ENCODE peak calls at places on chromosomes 13 and 19, in five cellular contexts. One of them, this sample, is unnamed.

GRCh38 chr13:26074706-26075105 is 22.9 kb upstream of the SHISA2 start:
- DNase-seq in HepG2: peak
- DNase-seq in GM12878: no peak
- DNase-seq in K562: no peak
- DNase-seq in H1: no peak
- DNase-seq in this sample: no peak

GRCh38 chr13:30463820-30464495 is 1.8 kb downstream of the HMGB1 start:
- DNase-seq in H1: no peak
- DNase-seq in HepG2: peak
- DNase-seq in GM12878: no peak
- DNase-seq in K562: no peak
- DNase-seq in this sample: no peak

GRCh38 chr19:50719119-50719435 is 525 bp downstream of the SHANK1 start:
- DNase-seq in HepG2: no peak
- DNase-seq in K562: no peak
- DNase-seq in H1: no peak
- DNase-seq in GM12878: no peak
- DNase-seq in this sample: no peak

GRCh38 chr19:42965204-42965603 is 28.2 kb upstream of the PSG7 start:
- DNase-seq in H1: no peak
- DNase-seq in K562: no peak
- DNase-seq in GM12878: no peak
- DNase-seq in HepG2: no peak
- DNase-seq in this sample: no peak

GRCh38 chr19:15536350-15536749 is 28.0 kb downstream of the CYP4F22 start:
- DNase-seq in K562: no peak
- DNase-seq in GM12878: no peak
- DNase-seq in H1: no peak
- DNase-seq in HepG2: no peak
- DNase-seq in this sample: no peak

GRCh38 chr13:41577437-41577836 is 120.1 kb downstream of the RGCC start:
- DNase-seq in GM12878: no peak
- DNase-seq in HepG2: no peak
- DNase-seq in K562: no peak
- DNase-seq in H1: no peak
- DNase-seq in this sample: no peak

GRCh38 chr13:99467764-99468163 is 33.5 kb upstream of the TM9SF2 start:
- DNase-seq in K562: no peak
- DNase-seq in HepG2: no peak
- DNase-seq in GM12878: no peak
- DNase-seq in H1: no peak
- DNase-seq in this sample: no peak

GRCh38 chr19:42313096-42313839 is at the start of gene TMEM145:
- DNase-seq in GM12878: no peak
- DNase-seq in K562: peak
- DNase-seq in H1: no peak
- DNase-seq in HepG2: no peak
- DNase-seq in this sample: no peak

GRCh38 chr19:47247308-47247990 is 8.9 kb upstream of the CCDC9 start:
- DNase-seq in HepG2: peak
- DNase-seq in H1: no peak
- DNase-seq in K562: peak
- DNase-seq in GM12878: no peak
- DNase-seq in this sample: no peak

GRCh38 chr13:37984357-37984756 is 114.8 kb upstream of the TRPC4 start:
- DNase-seq in GM12878: no peak
- DNase-seq in K562: no peak
- DNase-seq in HepG2: peak
- DNase-seq in H1: peak
- DNase-seq in this sample: no peak

GRCh38 chr13:40445557-40445990 is 220.9 kb downstream of the FOXO1 start:
- DNase-seq in GM12878: peak
- DNase-seq in HepG2: no peak
- DNase-seq in H1: no peak
- DNase-seq in K562: no peak
- DNase-seq in this sample: no peak

GRCh38 chr13:49086711-49087110 is 111.0 kb downstream of the FNDC3A start:
- DNase-seq in H1: no peak
- DNase-seq in GM12878: no peak
- DNase-seq in K562: no peak
- DNase-seq in HepG2: no peak
- DNase-seq in this sample: peak

GRCh38 chr19:53037101-53038097 is 7.1 kb upstream of the ERVV-2 start:
- DNase-seq in GM12878: no peak
- DNase-seq in K562: peak
- DNase-seq in HepG2: no peak
- DNase-seq in H1: no peak
- DNase-seq in this sample: no peak
- TF ChIP-seq YY1 in GM12878: no peak
- TF ChIP-seq YY1 in K562: no peak
- TF ChIP-seq YY1 in HepG2: no peak
- TF ChIP-seq YY1 in H1: no peak
- TF ChIP-seq YY1 in this sample: no peak

GRCh38 chr19:35560271-35560670 is 3.2 kb downstream of the ATP4A start:
- DNase-seq in K562: no peak
- DNase-seq in HepG2: no peak
- DNase-seq in H1: no peak
- DNase-seq in GM12878: no peak
- DNase-seq in this sample: no peak

GRCh38 chr19:35559281-35559659 is 4.2 kb downstream of the ATP4A start:
- DNase-seq in H1: no peak
- DNase-seq in HepG2: no peak
- DNase-seq in GM12878: peak
- DNase-seq in K562: no peak
- DNase-seq in this sample: no peak

GRCh38 chr19:35557539-35558399 is 5.7 kb downstream of the ATP4A start:
- DNase-seq in K562: peak
- DNase-seq in GM12878: no peak
- DNase-seq in H1: peak
- DNase-seq in HepG2: no peak
- DNase-seq in this sample: peak

GRCh38 chr19:35559781-35560180 is 3.7 kb downstream of the ATP4A start:
- DNase-seq in HepG2: no peak
- DNase-seq in H1: no peak
- DNase-seq in K562: no peak
- DNase-seq in GM12878: no peak
- DNase-seq in this sample: no peak

GRCh38 chr19:35558400-35559280 is 4.8 kb downstream of the ATP4A start:
- DNase-seq in H1: no peak
- DNase-seq in GM12878: no peak
- DNase-seq in K562: no peak
- DNase-seq in HepG2: no peak
- DNase-seq in this sample: no peak
- TF ChIP-seq SP1 in H1: no peak
- TF ChIP-seq SP1 in GM12878: no peak
- TF ChIP-seq SP1 in K562: no peak
- TF ChIP-seq SP1 in HepG2: no peak
- TF ChIP-seq SP1 in this sample: no peak

GRCh38 chr13:114078501-114079451 is 53.6 kb downstream of the RASA3 start:
- DNase-seq in K562: no peak
- DNase-seq in GM12878: no peak
- DNase-seq in H1: no peak
- DNase-seq in HepG2: no peak
- DNase-seq in this sample: no peak
- TF ChIP-seq YY1 in K562: no peak
- TF ChIP-seq YY1 in GM12878: no peak
- TF ChIP-seq YY1 in H1: no peak
- TF ChIP-seq YY1 in HepG2: no peak
- TF ChIP-seq YY1 in this sample: no peak

GRCh38 chr13:77312311-77312710 is 14.6 kb downstream of the MYCBP2 start:
- DNase-seq in GM12878: no peak
- DNase-seq in K562: no peak
- DNase-seq in HepG2: no peak
- DNase-seq in H1: no peak
- DNase-seq in this sample: no peak
- TF ChIP-seq SP1 in GM12878: no peak
- TF ChIP-seq SP1 in K562: no peak
- TF ChIP-seq SP1 in HepG2: no peak
- TF ChIP-seq SP1 in H1: no peak
- TF ChIP-seq SP1 in this sample: no peak